ENCODE peak calls at places on chromosomes 11 and 22, in six cellular contexts. Y is germinal center; J is non-pigmented ciliary epithelial cell; B is activated CD4-positive, CD25-positive, alpha-beta regulatory T cell treated with anti-CD3 and anti-CD28 coated beads, Interleukin-2, amount 50 U/mL, for 72 hours; V is stimulated activated CD4-positive, alpha-beta T cell treated with anti-CD3 and anti-CD28 coated beads, Interleukin-12 subunit alpha, Interleukin-12 subunit beta, amount 100 ng/mL, for 24 hours; S is NCI-H345. P is an unnamed sample.

GRCh38 chr11:63567044-63567840 is 4.1 kb upstream of the PLAAT2 start:
- DNase-seq in V (peak), S (no peak), Y (peak), B (peak), J (peak), P (no peak)

GRCh38 chr11:8638300-8638699 is 44.2 kb downstream of the TRIM66 start:
- DNase-seq in S (no peak), Y (no peak), V (no peak), J (no peak), B (no peak), P (no peak)

GRCh38 chr11:1570001-1570453 is 2.0 kb downstream of the DUSP8 start:
- DNase-seq in J (no peak), S (no peak), V (no peak), B (no peak), Y (no peak), P (no peak)

GRCh38 chr11:5083602-5084001 is 14.2 kb downstream of the OR52E1 start:
- DNase-seq in Y (no peak), S (no peak), B (no peak), V (no peak), J (no peak), P (no peak)

GRCh38 chr11:80993561-80993960 is 1552.7 kb upstream of the TENM4 start:
- DNase-seq in S (no peak), B (no peak), V (no peak), Y (no peak), J (no peak), P (no peak)

GRCh38 chr22:46436595-46437163 is 100.7 kb downstream of the CELSR1 start:
- DNase-seq in V (no peak), B (no peak), S (no peak), Y (no peak), J (peak), P (no peak)

GRCh38 chr22:40224702-40225101 is 47.0 kb downstream of the TNRC6B start:
- DNase-seq in B (no peak), S (no peak), Y (no peak), V (peak), J (no peak), P (no peak)

GRCh38 chr11:86047275-86047991 is 21.5 kb downstream of the PICALM start:
- DNase-seq in B (no peak), S (no peak), V (no peak), J (no peak), Y (no peak), P (no peak)

GRCh38 chr22:42805016-42805997 is 51.8 kb downstream of the ARFGAP3 start:
- DNase-seq in B (no peak), Y (no peak), J (no peak), S (no peak), V (no peak), P (no peak)

GRCh38 chr11:68040121-68040956 is 1.5 kb downstream of the TCIRG1 start:
- DNase-seq in Y (peak), B (peak), J (no peak), V (no peak), S (no peak), P (no peak)

GRCh38 chr22:50247748-50248147 is 2.9 kb upstream of the TUBGCP6 start:
- DNase-seq in S (no peak), J (peak), Y (peak), V (no peak), B (no peak), P (no peak)

GRCh38 chr11:130911306-130911705 is 5.0 kb downstream of the SNX19 start:
- DNase-seq in Y (no peak), S (no peak), J (no peak), B (no peak), V (no peak), P (no peak)

GRCh38 chr11:130511765-130512164 is 63.3 kb downstream of the ADAMTS15 start:
- DNase-seq in V (no peak), Y (no peak), J (no peak), S (no peak), B (no peak), P (no peak)

GRCh38 chr11:83689062-83689461 is 402.9 kb upstream of the CCDC90B start:
- DNase-seq in V (no peak), S (no peak), J (no peak), Y (no peak), B (no peak), P (no peak)

GRCh38 chr22:39487826-39488520 is 14.1 kb upstream of the MIEF1 start:
- DNase-seq in J (no peak), B (no peak), S (no peak), V (no peak), Y (no peak), P (no peak)

GRCh38 chr22:30990675-30991074 is 21.6 kb downstream of the TUG1 start:
- DNase-seq in Y (no peak), J (no peak), V (no peak), S (no peak), B (no peak), P (no peak)

GRCh38 chr22:23835773-23836144 is 3.0 kb downstream of the DERL3 start:
- DNase-seq in Y (no peak), B (no peak), V (no peak), S (no peak), J (no peak), P (no peak)

GRCh38 chr22:41057076-41057475 is 35.3 kb upstream of the EP300 start:
- DNase-seq in B (no peak), Y (no peak), S (no peak), J (no peak), V (no peak), P (no peak)

P was measured in SK-N-MC.